ENCODE peak calls at places on chromosome 22, in five cellular contexts. V is IMR-90, X is foreskin keratinocyte, B is tibial nerve, U is body of pancreas. G is an unnamed sample. For H3K4me1 and H3K27me3, the result is how much of the 10 kb centered on the place peaks cover.

GRCh38 chr22:44505796-44506354 is 7.8 kb upstream of the RTL6 start:
- DNase-seq in V (no peak), X (no peak), B (no peak), U (no peak), G (no peak)

GRCh38 chr22:50463188-50463900 is 11.5 kb downstream of the SBF1 start:
- DNase-seq in V (no peak), X (no peak), B (no peak), U (no peak), G (no peak)

GRCh38 chr22:48106215-48106614 is 1343.8 kb downstream of the TBC1D22A start:
- DNase-seq in V (no peak), X (no peak), B (no peak), U (no peak), G (no peak)

GRCh38 chr22:44025171-44026065 is 1.3 kb downstream of the PARVB start:
- DNase-seq in V (no peak), X (no peak), B (peak), U (peak), G (peak)

GRCh38 chr22:44371741-44372525 is 59.2 kb upstream of the SHISAL1 start:
- DNase-seq in V (no peak), X (no peak), B (no peak), U (no peak), G (no peak)

GRCh38 chr22:17373839-17374238 is 4.6 kb downstream of the CECR2 start:
- DNase-seq in V (no peak), X (no peak), B (no peak), U (no peak), G (no peak)

GRCh38 chr22:31177420-31178162 is 17.6 kb downstream of the RNF185 start:
- DNase-seq in V (peak), X (peak), B (no peak), U (no peak), G (no peak)

GRCh38 chr22:49334976-49335375 is 492.7 kb downstream of the BRD1 start:
- DNase-seq in V (no peak), X (no peak), B (no peak), U (no peak), G (no peak)

GRCh38 chr22:33380789-33381530 is 322.8 kb upstream of the SYN3 start:
- DNase-seq in V (peak), X (peak), B (no peak), U (no peak), G (no peak)

GRCh38 chr22:43435851-43436535 is 24.2 kb downstream of the MPPED1 start:
- DNase-seq in V (no peak), X (no peak), B (no peak), U (peak), G (no peak)

GRCh38 chr22:47299879-47300697 is 537.6 kb downstream of the TBC1D22A start:
- DNase-seq in V (no peak), X (no peak), B (no peak), U (no peak), G (no peak)

GRCh38 chr22:30878516-30879365 is 89.8 kb downstream of the MORC2 start:
- DNase-seq in V (no peak), X (no peak), B (no peak), U (no peak), G (no peak)

GRCh38 chr22:37454857-37455686 is 27.8 kb upstream of the ELFN2 start:
- DNase-seq in V (peak), X (peak), B (no peak), U (peak), G (no peak)

GRCh38 chr22:50723991-50724390 is 14.0 kb upstream of the ACR start:
- DNase-seq in V (peak), X (no peak), B (no peak), U (no peak), G (no peak)

GRCh38 chr22:37933711-37934376 is 19.6 kb downstream of the C22orf23 start:
- DNase-seq in V (peak), X (peak), B (peak), U (peak), G (peak)

GRCh38 chr22:49827853-49828598 is at the start of gene BRD1:
- DNase-seq in V (peak), X (no peak), B (no peak), U (peak), G (peak)

GRCh38 chr22:32796865-32797573 is 4.5 kb upstream of the TIMP3 start:
- DNase-seq in V (peak), X (no peak), B (peak), U (peak), G (peak)

GRCh38 chr22:50011447-50012200 is 941 bp downstream of the IL17REL start:
- DNase-seq in V (no peak), X (no peak), B (no peak), U (peak), G (no peak)

GRCh38 chr22:49011769-49012598 is 815.7 kb downstream of the BRD1 start:
- DNase-seq in V (no peak), X (no peak), B (no peak), U (no peak), G (no peak)

GRCh38 chr22:48902001-48902869 is 925.4 kb downstream of the BRD1 start:
- DNase-seq in V (no peak), X (no peak), B (no peak), U (no peak), G (no peak)

GRCh38 chr22:41563051-41563711 is 2.4 kb downstream of the CSDC2 start:
- DNase-seq in V (peak), X (no peak), B (no peak), U (no peak), G (no peak)

GRCh38 chr22:17786435-17787158 is 12.3 kb upstream of the BID start:
- DNase-seq in V (no peak), X (no peak), B (peak), U (no peak), G (peak)

GRCh38 chr22:47696776-47697175 is 934.3 kb downstream of the TBC1D22A start:
- DNase-seq in V (no peak), X (no peak), B (no peak), U (no peak), G (no peak)

GRCh38 chr22:41300661-41301060 is 664 bp upstream of the ZC3H7B start:
- DNase-seq in V (no peak), X (no peak), B (no peak), U (no peak), G (no peak)

GRCh38 chr22:42078469-42079318 is 806 bp upstream of the SMDT1 start:
- DNase-seq in V (no peak), X (no peak), B (peak), U (no peak), G (no peak)

GRCh38 chr22:43995798-43996169 is 28.3 kb upstream of the PARVB start:
- DNase-seq in V (no peak), X (no peak), B (no peak), U (no peak), G (no peak)

GRCh38 chr22:47164514-47165337 is 402.3 kb downstream of the TBC1D22A start:
- DNase-seq in V (no peak), X (no peak), B (no peak), U (peak), G (peak)

DNA sequence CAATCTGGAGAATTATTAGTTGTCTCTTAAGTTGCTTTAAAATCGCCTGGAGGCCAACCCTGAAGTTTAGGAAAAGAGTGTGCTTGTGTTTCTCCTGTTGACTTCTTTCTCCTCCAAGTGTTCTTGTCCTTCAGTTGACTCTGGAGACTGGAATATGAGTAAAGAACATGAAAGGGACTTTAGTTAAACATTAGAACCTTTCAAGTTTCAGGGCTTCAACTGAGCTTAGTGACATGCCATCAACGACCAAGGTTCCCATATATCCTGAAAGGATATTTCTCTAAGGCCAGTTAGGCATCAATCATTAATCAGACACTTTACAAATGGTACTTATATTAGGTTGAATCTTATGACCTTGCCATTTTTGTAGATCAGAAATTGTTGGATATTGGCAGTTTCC is 70.0 kb downstream of the ZNRF3 start:
- DNase-seq in V (no peak), X (no peak), B (no peak), U (no peak), G (no peak)
- H3K4me1 ChIP-seq in V (under half), X (under half), B (under half), U (under half), G (under half)

GRCh38 chr22:39685336-39686177 is 115.0 kb downstream of the CACNA1I start:
- DNase-seq in V (no peak), X (no peak), B (no peak), U (no peak), G (no peak)
- H3K27me3 ChIP-seq in V (half or more), X (under half), B (under half), U (under half), G (under half)

GRCh38 chr22:36341640-36342041 is 46.1 kb downstream of the MYH9 start:
- DNase-seq in V (no peak), X (no peak), B (no peak), U (no peak), G (no peak)

GRCh38 chr22:36343720-36344105 is 44.1 kb downstream of the MYH9 start:
- DNase-seq in V (no peak), X (no peak), B (no peak), U (peak), G (no peak)

GRCh38 chr22:36343070-36343719 is 44.6 kb downstream of the MYH9 start:
- DNase-seq in V (no peak), X (no peak), B (no peak), U (no peak), G (no peak)

GRCh38 chr22:36347094-36347493 is 40.7 kb downstream of the MYH9 start:
- DNase-seq in V (no peak), X (no peak), B (no peak), U (no peak), G (no peak)

DNA sequence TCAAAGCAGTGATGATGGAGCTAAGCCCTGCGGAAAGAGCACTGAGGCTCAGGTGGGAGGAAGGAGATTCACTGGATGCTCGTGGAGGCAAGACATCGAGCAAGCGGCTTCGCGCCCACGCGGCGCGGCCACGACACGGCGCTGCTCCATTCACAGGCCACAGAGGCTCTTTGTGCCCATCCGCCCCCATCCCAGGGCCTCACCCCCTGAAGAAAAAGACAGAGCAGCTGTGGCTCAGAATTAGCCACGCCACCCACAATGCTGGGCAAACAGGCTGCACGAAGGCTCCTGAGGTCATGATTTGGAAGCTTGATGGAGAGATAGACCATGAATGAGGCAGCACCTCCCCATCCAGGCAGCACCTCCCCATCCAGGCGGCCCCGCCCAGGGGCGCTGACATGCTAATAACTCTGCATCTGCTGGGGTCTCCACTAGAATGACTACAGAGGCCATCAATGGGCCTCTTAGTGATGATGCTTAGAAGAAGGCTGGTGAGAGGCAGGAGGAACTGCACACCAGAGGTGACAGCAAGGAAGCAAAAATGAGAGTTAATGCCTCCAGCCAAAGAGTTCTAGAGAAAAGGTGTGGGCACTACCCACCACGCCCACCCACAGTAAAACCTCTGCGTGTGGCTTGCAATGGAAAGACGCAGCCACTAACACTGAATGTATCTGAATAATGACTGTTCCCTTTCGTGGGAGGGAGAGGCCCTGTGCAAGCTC is 43.5 kb downstream of the MYH9 start:
- DNase-seq in V (no peak), X (no peak), B (no peak), U (no peak), G (no peak)
- H3K27ac ChIP-seq in V (peak), X (no peak), B (peak), U (peak), G (peak)

GRCh38 chr22:22423681-22424080 is 84.9 kb downstream of the ZNF280B start:
- DNase-seq in V (no peak), X (no peak), B (no peak), U (no peak), G (no peak)

GRCh38 chr22:22425783-22426624 is 82.5 kb downstream of the ZNF280B start:
- DNase-seq in V (no peak), X (no peak), B (no peak), U (no peak), G (no peak)

GRCh38 chr22:22424956-22425355 is 83.6 kb downstream of the ZNF280B start:
- DNase-seq in V (no peak), X (no peak), B (no peak), U (no peak), G (no peak)

GRCh38 chr22:22424210-22424800 is 84.2 kb downstream of the ZNF280B start:
- DNase-seq in V (no peak), X (no peak), B (no peak), U (no peak), G (no peak)

GRCh38 chr22:22425366-22425765 is 83.2 kb downstream of the ZNF280B start:
- DNase-seq in V (no peak), X (no peak), B (no peak), U (no peak), G (no peak)
- H3K4me1 ChIP-seq in V (under half), X (under half), B (under half), U (under half), G (under half)

GRCh38 chr22:22372063-22372462 is 127.5 kb downstream of the VPREB1 start:
- DNase-seq in V (no peak), X (no peak), B (no peak), U (no peak), G (no peak)

GRCh38 chr22:22366478-22366988 is 121.9 kb downstream of the VPREB1 start:
- DNase-seq in V (no peak), X (no peak), B (no peak), U (no peak), G (no peak)

GRCh38 chr22:22369962-22370265 is 125.3 kb downstream of the VPREB1 start:
- DNase-seq in V (no peak), X (no peak), B (peak), U (no peak), G (no peak)

GRCh38 chr22:22371031-22371541 is 126.5 kb downstream of the VPREB1 start:
- DNase-seq in V (no peak), X (no peak), B (no peak), U (no peak), G (peak)

GRCh38 chr22:22368516-22368915 is 123.9 kb downstream of the VPREB1 start:
- DNase-seq in V (no peak), X (no peak), B (no peak), U (no peak), G (no peak)
- H3K27me3 ChIP-seq in V (under half), X (half or more), B (under half), U (under half), G (under half)

DNA sequence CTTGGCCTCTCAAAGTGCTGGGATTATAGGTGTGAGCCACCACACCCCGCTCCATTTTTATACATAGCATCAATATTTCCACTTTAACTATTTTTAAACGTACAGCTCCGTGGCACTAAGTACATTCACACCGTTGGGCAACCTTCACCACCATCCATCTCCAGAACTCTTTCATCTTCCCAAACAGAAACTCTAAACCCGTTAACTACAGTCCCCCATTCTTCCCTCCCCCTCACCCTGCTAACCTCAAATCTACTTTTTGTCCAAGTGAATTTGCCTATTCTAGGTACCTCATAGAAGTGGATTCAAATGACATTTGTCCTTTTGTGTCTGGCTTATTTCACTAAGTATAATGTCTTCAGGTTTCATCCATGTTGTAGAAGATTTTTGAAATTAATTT is 3.4 kb downstream of the IGLL1 start:
- DNase-seq in V (no peak), X (no peak), B (no peak), U (no peak), G (no peak)
- H3K27ac ChIP-seq in V (no peak), X (no peak), B (no peak), U (no peak), G (no peak)

DNA sequence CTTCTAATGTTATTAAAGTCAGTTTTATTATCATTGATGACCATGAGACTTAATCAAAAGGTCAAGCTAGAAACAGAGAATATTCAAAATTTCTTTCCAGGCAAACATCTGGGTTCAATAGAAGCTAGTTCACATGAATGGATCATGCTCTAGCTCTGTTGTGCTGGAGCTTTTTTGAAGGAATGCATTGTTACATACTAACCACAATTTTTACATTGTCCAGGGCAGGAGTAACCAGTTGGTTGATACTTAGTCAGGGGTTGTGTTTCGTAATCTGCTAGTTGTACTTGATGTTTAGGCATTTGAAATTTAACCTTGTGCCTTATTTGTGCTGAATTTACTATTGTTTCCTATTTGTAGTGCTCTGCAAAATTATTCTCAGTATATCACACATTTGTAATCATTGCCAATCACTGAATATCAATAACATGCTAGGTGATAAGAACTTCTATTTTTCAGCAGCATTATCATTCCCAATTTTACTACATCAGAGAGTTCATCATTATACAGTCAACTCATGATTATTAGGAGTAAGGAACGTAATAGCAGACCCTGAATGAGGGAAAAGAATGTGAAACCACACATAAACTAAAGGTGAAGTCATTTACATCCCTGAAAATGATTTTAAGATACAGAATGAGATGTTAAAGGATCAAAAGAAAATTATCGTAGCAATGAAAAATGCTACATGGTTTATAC is 23.2 kb downstream of the NF2 start:
- DNase-seq in V (peak), X (peak), B (no peak), U (no peak), G (no peak)
- H3K4me1 ChIP-seq in V (under half), X (under half), B (under half), U (half or more), G (under half)

DNA sequence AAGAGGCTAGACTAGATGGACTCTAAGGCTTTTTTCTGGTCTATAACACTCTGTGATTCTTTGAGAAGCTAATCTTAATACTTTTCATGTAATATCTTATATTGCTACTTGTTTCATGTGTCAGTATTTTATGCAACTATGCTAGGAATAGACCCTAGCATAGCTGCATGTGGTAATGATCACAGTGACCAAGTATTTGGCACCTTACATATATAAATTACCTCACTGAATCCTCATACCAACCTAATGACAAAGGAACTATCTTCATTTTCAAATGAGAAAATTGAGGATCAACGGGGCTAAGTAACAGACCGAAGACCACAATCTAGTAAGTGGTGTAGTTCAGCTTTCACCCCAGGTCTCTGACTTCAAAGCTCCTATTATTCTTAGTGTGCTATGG is 327.3 kb upstream of the PITPNB start:
- DNase-seq in V (peak), X (no peak), B (no peak), U (no peak), G (no peak)
- H3K27me3 ChIP-seq in V (under half), X (under half), B (under half), U (under half), G (under half)